ENCODE peak calls at places on chromosomes 5 and 9, in six cellular contexts. I, Y, U, F, Q and Z are unnamed samples.
A peak's percentile ranks its signal among the peaks of the same experiment; 100 is the strongest.

GRCh38 chr9:36136277-36136893 is at the start of gene GLIPR2:
- DNase-seq in I (peak; percentile 76), Y (peak; percentile 70), U (peak; percentile 63), F (no peak), Q (peak; percentile 64), Z (no peak)

GRCh38 chr9:124110307-124110915 is 98.8 kb downstream of the LHX2 start:
- DNase-seq in I (peak; percentile 24), Y (peak; percentile 25), U (peak; percentile 48), F (no peak), Q (peak; percentile 39), Z (no peak)

GRCh38 chr5:151328734-151329133 is 18.6 kb downstream of the SLC36A2 start:
- DNase-seq in I (no peak), Y (no peak), U (no peak), F (no peak), Q (no peak), Z (no peak)

GRCh38 chr5:175895701-175896102 is 24.3 kb downstream of the CPLX2 start:
- DNase-seq in I (no peak), Y (no peak), U (no peak), F (no peak), Q (no peak), Z (no peak)

GRCh38 chr9:93191354-93191660 is 7.4 kb downstream of the WNK2 start:
- DNase-seq in I (no peak), Y (no peak), U (no peak), F (no peak), Q (no peak), Z (no peak)

GRCh38 chr9:71774917-71775316 is 6.6 kb upstream of the CEMIP2 start:
- DNase-seq in I (no peak), Y (no peak), U (no peak), F (no peak), Q (no peak), Z (no peak)

GRCh38 chr9:106107716-106108115 is 413.4 kb downstream of the TMEM38B start:
- DNase-seq in I (no peak), Y (no peak), U (no peak), F (no peak), Q (no peak), Z (no peak)

GRCh38 chr9:110592075-110592830 is 12.7 kb upstream of the SVEP1 start:
- DNase-seq in I (no peak), Y (no peak), U (no peak), F (no peak), Q (no peak), Z (no peak)

GRCh38 chr5:176740702-176741565 is 69.4 kb upstream of the UNC5A start:
- DNase-seq in I (no peak), Y (no peak), U (no peak), F (peak; percentile 56), Q (no peak), Z (no peak)

GRCh38 chr5:148011407-148012124 is 52.2 kb upstream of the SPINK5 start:
- DNase-seq in I (no peak), Y (no peak), U (no peak), F (peak; percentile 90), Q (no peak), Z (peak; percentile 20)

GRCh38 chr5:43008369-43009158 is 31.6 kb downstream of the ANXA2R start:
- DNase-seq in I (peak; percentile 81), Y (peak; percentile 86), U (no peak), F (peak; percentile 88), Q (peak; percentile 88), Z (peak; percentile 96)

DNA sequence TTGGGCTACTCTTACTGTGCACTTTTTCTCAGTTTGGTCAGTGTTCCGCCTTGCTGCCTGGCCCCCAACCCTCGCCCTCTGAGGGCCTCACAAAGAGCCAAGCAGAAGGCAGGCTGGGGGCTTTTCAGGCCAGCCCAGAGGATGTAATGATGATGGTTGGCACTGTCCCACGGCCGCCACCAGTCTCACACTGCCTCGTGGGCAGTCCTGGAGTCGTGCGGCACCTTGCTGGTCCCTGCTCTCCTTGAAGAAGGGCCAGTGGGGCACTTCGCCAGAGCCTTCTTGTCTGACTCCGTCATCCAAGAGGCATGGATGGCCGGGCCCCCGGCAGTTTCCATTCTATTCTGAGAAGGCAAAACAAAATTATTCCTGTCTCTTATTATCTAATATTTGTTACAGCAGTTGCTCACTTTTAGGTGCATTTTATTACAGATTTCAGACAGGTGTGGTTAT is 21.0 kb downstream of the TENT4A start:
- DNase-seq in I (peak; percentile 42), Y (peak; percentile 48), U (no peak), F (peak; percentile 57), Q (no peak), Z (no peak)
- H3K27ac ChIP-seq in I (no peak overlapping the region), Y (no peak overlapping the region), U (no peak overlapping the region), F (no peak overlapping the region), Q (no peak overlapping the region), Z (no peak overlapping the region)

DNA sequence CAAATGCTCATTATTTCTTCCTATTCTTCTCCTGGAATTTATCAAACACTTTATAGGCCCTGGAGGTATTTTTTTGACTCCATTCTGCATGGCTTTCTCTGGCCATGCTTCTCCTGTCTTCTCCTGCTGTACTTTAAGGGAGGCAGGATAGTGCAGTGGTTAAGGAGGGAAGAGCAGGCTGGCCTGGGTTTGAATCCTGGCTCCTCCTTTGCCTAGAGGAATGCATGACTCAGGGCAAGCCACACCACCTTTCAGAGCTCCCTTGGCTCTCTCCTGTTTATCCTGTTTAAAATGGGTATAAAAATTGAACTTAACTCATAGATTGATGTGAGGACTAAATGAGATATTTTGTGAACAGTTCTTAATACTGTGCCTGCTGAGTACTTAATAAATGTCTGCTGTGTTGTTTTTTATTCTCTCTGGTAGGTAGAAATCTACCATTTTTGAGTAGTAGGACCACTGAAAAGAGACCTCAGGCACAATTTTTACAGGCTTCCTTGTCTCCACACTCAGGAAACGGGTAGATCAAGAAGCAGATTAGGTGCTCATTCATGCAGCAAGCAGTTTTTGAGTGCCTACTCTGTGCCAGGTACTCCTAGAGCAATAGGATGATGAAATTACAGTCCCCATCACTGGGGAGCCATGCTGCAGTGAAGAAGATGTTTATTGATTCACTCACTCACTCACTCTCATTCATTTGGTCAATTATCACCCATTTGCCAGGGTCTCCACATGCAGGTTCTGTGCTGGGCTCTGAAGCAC is 32.7 kb upstream of the ARAP3 start:
- DNase-seq in I (no peak), Y (no peak), U (no peak), F (no peak), Q (no peak), Z (no peak)
- H3K4me1 ChIP-seq in I (no peaks in the 10 kb centered on the region), Y (no peaks in the 10 kb centered on the region), U (no peaks in the 10 kb centered on the region), F (peaks cover 51% of the 10 kb centered on the region), Q (no peaks in the 10 kb centered on the region), Z (peaks cover 38% of the 10 kb centered on the region)

GRCh38 chr5:141876628-141877477 is 1.4 kb downstream of the PCDH1 start:
- DNase-seq in I (peak; percentile 11), Y (no peak), U (peak; percentile 71), F (no peak), Q (no peak), Z (no peak)
- H3K27ac ChIP-seq in I (peak overlapping the region; percentile 81), Y (no peak overlapping the region), U (no peak overlapping the region), F (peak overlapping the region; percentile 5), Q (no peak overlapping the region), Z (no peak overlapping the region)

DNA sequence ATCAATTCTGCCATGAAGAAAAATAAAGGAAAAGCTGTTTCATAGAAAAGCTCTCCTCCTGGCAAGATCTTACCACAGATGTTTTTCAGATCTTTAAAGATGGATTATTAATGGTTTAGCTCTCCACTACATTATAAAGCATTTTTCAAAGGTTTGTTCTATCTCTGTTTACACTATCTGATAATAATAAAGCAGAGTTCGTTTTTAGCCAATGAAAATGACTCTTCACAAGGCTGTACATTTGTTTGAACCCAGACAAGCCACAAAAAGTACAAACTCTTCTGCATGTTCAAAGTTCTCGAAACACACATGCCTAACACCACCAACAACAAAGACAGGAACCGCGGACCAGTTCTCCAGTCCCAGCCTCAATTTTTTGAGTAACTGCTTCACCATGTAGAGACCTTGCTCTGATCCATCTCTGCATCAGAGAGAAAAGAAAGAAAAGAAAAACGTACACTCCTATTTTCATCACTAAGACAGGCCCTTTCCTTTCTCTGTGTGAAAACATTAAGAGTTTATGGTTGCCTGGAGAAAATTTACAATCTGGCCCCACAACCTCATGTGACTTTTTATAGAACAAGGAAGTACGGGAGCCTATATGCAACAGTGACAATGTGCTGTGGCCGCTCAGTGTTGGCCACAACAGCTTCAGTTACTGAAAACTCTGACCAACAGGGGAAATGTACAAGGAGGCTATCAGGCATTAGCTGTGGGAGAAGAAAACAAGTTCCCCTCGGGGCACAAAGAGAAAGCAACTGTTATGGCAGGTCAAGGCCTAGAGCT is 273.1 kb upstream of the PTGER4 start:
- DNase-seq in I (no peak), Y (no peak), U (no peak), F (no peak), Q (no peak), Z (no peak)
- H3K4me1 ChIP-seq in I (no peaks in the 10 kb centered on the region), Y (no peaks in the 10 kb centered on the region), U (no peaks in the 10 kb centered on the region), F (peaks cover 49% of the 10 kb centered on the region), Q (peaks cover 21% of the 10 kb centered on the region), Z (no peaks in the 10 kb centered on the region)

GRCh38 chr5:77425420-77425819 is 66.7 kb downstream of the WDR41 start:
- DNase-seq in I (no peak), Y (no peak), U (no peak), F (no peak), Q (no peak), Z (no peak)

GRCh38 chr5:77423022-77423750 is 68.9 kb downstream of the WDR41 start:
- DNase-seq in I (no peak), Y (no peak), U (no peak), F (no peak), Q (no peak), Z (no peak)

GRCh38 chr5:77425998-77426659 is 66.0 kb downstream of the WDR41 start:
- DNase-seq in I (no peak), Y (no peak), U (no peak), F (no peak), Q (no peak), Z (no peak)

GRCh38 chr5:77426670-77427069 is 65.4 kb downstream of the WDR41 start:
- DNase-seq in I (no peak), Y (no peak), U (no peak), F (no peak), Q (no peak), Z (peak; percentile 10)

GRCh38 chr5:77424921-77425320 is 67.2 kb downstream of the WDR41 start:
- DNase-seq in I (no peak), Y (no peak), U (no peak), F (no peak), Q (no peak), Z (no peak)
- H3K27ac ChIP-seq in I (peak overlapping the region; percentile 60), Y (no peak overlapping the region), U (no peak overlapping the region), F (no peak overlapping the region), Q (no peak overlapping the region), Z (no peak overlapping the region)

GRCh38 chr5:138542120-138542955 is 698 bp downstream of the ETF1 start:
- DNase-seq in I (no peak), Y (no peak), U (no peak), F (no peak), Q (no peak), Z (no peak)
- H3K4me1 ChIP-seq in I (peaks cover 17% of the 10 kb centered on the region), Y (peaks cover 18% of the 10 kb centered on the region), U (peaks cover 20% of the 10 kb centered on the region), F (peaks cover 41% of the 10 kb centered on the region), Q (peaks cover 23% of the 10 kb centered on the region), Z (peaks cover 37% of the 10 kb centered on the region)